ENCODE peak calls at places on chromosomes 4 and X, in four cellular contexts. P is IMR-90; Y is activated CD4-positive, alpha-beta T cell treated with anti-CD3 and anti-CD28 coated beads for 36 hours; L is stimulated activated CD4-positive, alpha-beta T cell treated with anti-CD3 and anti-CD28 coated beads, Interleukin-12 subunit alpha, Interleukin-12 subunit beta, amount 100 ng/mL, for 24 hours. V is an unnamed sample.

GRCh38 chr4:3407171-3407771 is 34.5 kb upstream of the HGFAC start:
- DNase-seq in L (no peak), Y (no peak), P (no peak), V (no peak)

GRCh38 chr4:28508649-28509048 is 1648.0 kb downstream of the STIM2 start:
- DNase-seq in L (no peak), P (no peak), Y (no peak), V (no peak)

GRCh38 chr4:32826169-32826568 is 2106.0 kb downstream of the PCDH7 start:
- DNase-seq in L (no peak), P (no peak), Y (no peak), V (no peak)

GRCh38 chr4:183722738-183723560 is 63.9 kb downstream of the TRAPPC11 start:
- DNase-seq in L (no peak), Y (peak), P (peak), V (no peak)

GRCh38 chr4:7802093-7802726 is 137.5 kb downstream of the AFAP1 start:
- DNase-seq in Y (peak), P (peak), L (peak), V (peak)

GRCh38 chr4:26238426-26238781 is 82.4 kb upstream of the RBPJ start:
- DNase-seq in Y (no peak), P (no peak), L (no peak), V (no peak)

GRCh38 chr4:96543346-96543745 is 703.5 kb downstream of the PDHA2 start:
- DNase-seq in P (no peak), Y (no peak), L (no peak), V (no peak)

GRCh38 chr4:102794999-102795398 is 32.4 kb downstream of the UBE2D3 start:
- DNase-seq in P (no peak), L (no peak), Y (no peak), V (no peak)

GRCh38 chr4:88275516-88275915 is 8.8 kb downstream of the PPM1K start:
- DNase-seq in Y (no peak), P (peak), L (no peak), V (no peak)

GRCh38 chr4:3241905-3242304 is 7.1 kb upstream of the MSANTD1 start:
- DNase-seq in P (peak), L (no peak), Y (no peak), V (no peak)

GRCh38 chrX:120759685-120760084 is 116.0 kb downstream of the CT47B1 start:
- DNase-seq in L (no peak), P (no peak), Y (no peak), V (no peak)

GRCh38 chrX:138765061-138765460 is 53.5 kb upstream of the FGF13 start:
- DNase-seq in P (no peak), L (no peak), Y (no peak), V (no peak)

GRCh38 chrX:108558217-108558616 is 118.6 kb downstream of the COL4A5 start:
- DNase-seq in Y (no peak), P (no peak), L (no peak), V (no peak)

GRCh38 chr4:121555315-121556107 is 141.3 kb downstream of the ANXA5 start:
- DNase-seq in P (peak), L (no peak), Y (no peak), V (no peak)

GRCh38 chrX:39877919-39878318 is 219.8 kb downstream of the BCOR start:
- DNase-seq in P (no peak), L (no peak), Y (no peak), V (no peak)

GRCh38 chrX:155819966-155820491 is 61.1 kb upstream of the VAMP7 start:
- DNase-seq in L (no peak), Y (peak), P (peak), V (peak)

GRCh38 chrX:131633285-131633917 is 89.5 kb downstream of the OR13H1 start:
- DNase-seq in L (peak), P (peak), Y (peak), V (no peak)

GRCh38 chrX:39000802-39001201 is 199.5 kb downstream of the MID1IP1 start:
- DNase-seq in L (no peak), Y (no peak), P (peak), V (no peak)

GRCh38 chr4:156977435-156978160 is 6.0 kb upstream of the PDGFC start:
- DNase-seq in L (no peak), Y (no peak), P (peak), V (no peak)

GRCh38 chr4:182854466-182854865 is 62.7 kb downstream of the DCTD start:
- DNase-seq in Y (no peak), L (no peak), P (no peak), V (no peak)

GRCh38 chr4:171449082-171449481 is 364.1 kb upstream of the GALNTL6 start:
- DNase-seq in Y (no peak), P (no peak), L (no peak), V (no peak)

GRCh38 chrX:110000854-110001701 is 1.8 kb upstream of the TMEM164 start:
- DNase-seq in L (no peak), P (no peak), Y (no peak), V (no peak)

GRCh38 chrX:17546356-17546755 is 171.4 kb downstream of the NHS start:
- DNase-seq in P (no peak), Y (no peak), L (no peak), V (no peak)

GRCh38 chr4:152464030-152464823 is 71.7 kb downstream of the FBXW7 start:
- DNase-seq in L (no peak), P (no peak), Y (no peak), V (no peak)

GRCh38 chrX:413322-414201 is 26.9 kb upstream of the PPP2R3B start:
- DNase-seq in P (peak), L (no peak), Y (no peak), V (no peak)

GRCh38 chr4:76307670-76308014 is 1.1 kb downstream of the STBD1 start:
- DNase-seq in Y (no peak), P (no peak), L (no peak), V (no peak)

GRCh38 chrX:41922694-41923171 is 621 bp downstream of the CASK start:
- DNase-seq in L (no peak), Y (peak), P (no peak), V (peak)

GRCh38 chr4:130336585-130337217 is 1240.7 kb downstream of the C4orf33 start:
- DNase-seq in P (peak), L (no peak), Y (no peak), V (peak)

GRCh38 chr4:80787306-80787705 is 243.2 kb upstream of the BMP3 start:
- DNase-seq in L (no peak), P (no peak), Y (no peak), V (no peak)

GRCh38 chr4:42865572-42866189 is 26.8 kb upstream of the GRXCR1 start:
- DNase-seq in L (no peak), P (peak), Y (peak), V (peak)

GRCh38 chr4:186606593-186606992 is 51.2 kb upstream of the MTNR1A start:
- DNase-seq in Y (no peak), L (no peak), P (peak), V (peak)

GRCh38 chrX:40644175-40644574 is 3.2 kb downstream of the CXorf38 start:
- DNase-seq in P (peak), Y (no peak), L (no peak), V (no peak)

V was measured in foreskin keratinocyte.